ENCODE peak calls at places on chromosomes 16 and 17, in six cellular contexts. D is psoas muscle; L is heart left ventricle; A is IMR-90; V is adipocyte; F is CD8-positive, alpha-beta T cell. R is an unnamed sample.
A peak's percentile ranks its signal among the peaks of the same experiment; 100 is the strongest.

GRCh38 chr16:81175325-81175891 is 63.1 kb upstream of the BCO1 start:
- DNase-seq in L (no peak), D (no peak), A (peak; percentile 84), V (peak; percentile 68), F (no peak), R (peak; percentile 59)

GRCh38 chr16:56414366-56414765 is 11.0 kb downstream of the AMFR start:
- DNase-seq in A (no peak), V (no peak), D (no peak), L (no peak), F (no peak), R (no peak)

GRCh38 chr17:59829217-59830006 is 63.3 kb downstream of the TUBD1 start:
- DNase-seq in L (no peak), A (peak; percentile 98), V (peak; percentile 87), D (no peak), F (peak; percentile 11), R (peak; percentile 99)

GRCh38 chr17:42670199-42670924 is 6.4 kb downstream of the PLEKHH3 start:
- DNase-seq in D (no peak), A (no peak), F (peak; percentile 58), V (no peak), L (peak; percentile 63), R (no peak)

GRCh38 chr17:9279911-9280310 is 258.6 kb downstream of the NTN1 start:
- DNase-seq in V (no peak), D (no peak), A (no peak), L (no peak), F (no peak), R (no peak)

GRCh38 chr17:31456814-31457213 is 65.3 kb downstream of the RAB11FIP4 start:
- DNase-seq in L (no peak), D (no peak), F (no peak), V (no peak), A (no peak), R (no peak)

GRCh38 chr17:156946-157345 is 19.6 kb downstream of the SCGB1C2 start:
- DNase-seq in L (peak; percentile 48), V (no peak), A (no peak), F (no peak), D (peak; percentile 11), R (no peak)

GRCh38 chr17:48601528-48602430 is 3.0 kb downstream of the HOXB6 start:
- DNase-seq in F (no peak), V (no peak), L (no peak), D (no peak), A (no peak), R (no peak)

GRCh38 chr16:55487048-55487803 is 8.2 kb downstream of the MMP2 start:
- DNase-seq in F (no peak), A (peak; percentile 92), D (peak; percentile 66), L (no peak), V (peak; percentile 91), R (peak; percentile 96)

GRCh38 chr17:499836-500543 is 147.4 kb upstream of the RPH3AL start:
- DNase-seq in A (no peak), V (no peak), L (no peak), F (peak; percentile 12), D (no peak), R (no peak)

GRCh38 chr16:75262104-75262799 is 10.8 kb upstream of the BCAR1 start:
- DNase-seq in D (peak; percentile 51), A (no peak), L (peak; percentile 70), V (no peak), F (no peak), R (no peak)

GRCh38 chr16:75262800-75263127 is 11.3 kb upstream of the BCAR1 start:
- DNase-seq in L (no peak), F (no peak), A (no peak), V (no peak), D (no peak), R (no peak)

GRCh38 chr16:75263963-75264445 is 12.6 kb upstream of the BCAR1 start:
- DNase-seq in F (no peak), D (peak; percentile 75), A (no peak), V (peak; percentile 70), L (peak; percentile 64), R (no peak)

GRCh38 chr16:75264531-75264998 is 13.1 kb upstream of the BCAR1 start:
- DNase-seq in L (peak; percentile 62), D (no peak), V (peak; percentile 60), A (peak; percentile 35), F (no peak), R (no peak)

GRCh38 chr16:75263291-75263962 is 12.0 kb upstream of the BCAR1 start:
- DNase-seq in V (no peak), D (no peak), A (no peak), L (peak; percentile 55), F (no peak), R (no peak)
- H3K4me3 ChIP-seq in V (peak overlapping the region; percentile 95), D (peak overlapping the region; percentile 100), A (peak overlapping the region; percentile 94), L (peak overlapping the region; percentile 99), F (no peak overlapping the region), R (peak overlapping the region; percentile 89)

GRCh38 chr17:38427160-38427949 is 909 bp upstream of the ARHGAP23 start:
- DNase-seq in L (no peak), V (no peak), A (no peak), F (no peak), D (no peak), R (no peak)
- H3K4me3 ChIP-seq in L (peak overlapping the region; percentile 95), V (peak overlapping the region; percentile 82), A (peak overlapping the region; percentile 96), F (peak overlapping the region; percentile 52), D (peak overlapping the region; percentile 95), R (peak overlapping the region; percentile 64)

GRCh38 chr17:14307560-14308024 is 6.7 kb downstream of the HS3ST3B1 start:
- DNase-seq in L (no peak), A (peak; percentile 83), V (peak; percentile 87), F (no peak), D (no peak), R (peak; percentile 84)

GRCh38 chr17:14308636-14308964 is 7.7 kb downstream of the HS3ST3B1 start:
- DNase-seq in A (no peak), F (no peak), D (no peak), L (no peak), V (no peak), R (no peak)

GRCh38 chr17:14310584-14310983 is 9.7 kb downstream of the HS3ST3B1 start:
- DNase-seq in F (no peak), L (no peak), A (no peak), V (no peak), D (no peak), R (no peak)

GRCh38 chr17:14310101-14310500 is 9.2 kb downstream of the HS3ST3B1 start:
- DNase-seq in V (no peak), A (no peak), F (no peak), L (no peak), D (no peak), R (no peak)

DNA sequence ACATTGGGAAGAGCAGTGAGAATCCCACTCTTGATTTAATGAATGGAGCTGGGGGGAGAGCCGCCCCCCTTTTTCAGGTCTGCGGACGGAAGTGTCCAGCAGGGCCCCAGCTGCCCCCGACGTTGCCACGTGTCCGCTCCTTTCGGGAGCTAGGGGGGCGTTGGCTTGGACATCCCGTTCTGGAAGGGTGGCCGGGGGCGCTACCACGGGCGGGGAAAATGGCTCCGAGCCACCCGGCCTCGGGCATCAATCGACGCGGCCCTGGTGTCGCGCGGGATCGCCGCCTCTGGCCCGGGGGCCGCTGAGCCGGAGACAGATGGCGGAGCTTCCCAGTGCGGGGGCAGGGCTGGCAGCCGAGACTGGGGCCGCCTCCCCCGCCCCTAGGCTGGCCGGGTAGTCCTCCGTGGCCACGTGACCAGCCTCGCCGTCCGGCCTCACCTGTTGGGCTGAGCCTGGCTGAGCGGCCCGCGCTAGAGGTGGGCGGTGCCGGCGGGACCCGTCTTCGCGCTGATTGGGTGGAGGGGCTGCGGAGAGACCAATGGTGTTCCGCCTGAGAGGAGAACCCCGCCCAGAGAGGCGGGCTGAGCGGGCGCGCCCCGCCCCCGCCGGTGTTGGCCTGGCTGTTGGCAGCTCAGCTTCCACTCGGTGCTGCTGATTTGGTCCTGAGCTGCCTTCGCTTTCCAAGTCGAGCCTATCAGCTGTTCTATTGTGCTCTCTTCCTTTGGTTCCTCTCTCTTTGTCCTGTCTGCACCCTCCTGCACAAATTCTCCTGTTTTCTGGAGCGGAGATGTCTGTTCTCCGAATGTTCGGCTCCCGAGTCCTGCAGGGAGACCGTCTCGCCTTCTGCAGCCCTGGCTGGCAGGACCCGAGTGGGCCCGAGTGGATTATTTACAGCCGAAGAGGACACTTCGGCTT is 8.3 kb downstream of the HS3ST3B1 start:
- DNase-seq in A (peak; percentile 89), L (peak; percentile 95), V (peak; percentile 96), F (peak; percentile 92), D (peak; percentile 88), R (peak; percentile 88)
- H3K4me3 ChIP-seq in A (peak overlapping the region; percentile 40), L (peak overlapping the region; percentile 59), V (peak overlapping the region; percentile 83), F (peak overlapping the region; percentile 41), D (peak overlapping the region; percentile 63), R (peak overlapping the region; percentile 59)

GRCh38 chr16:53341787-53342186 is 92.5 kb upstream of the RBL2 start:
- DNase-seq in A (no peak), V (no peak), L (no peak), F (no peak), D (no peak), R (no peak)
- H3K4me3 ChIP-seq in A (no peak overlapping the region), V (no peak overlapping the region), L (no peak overlapping the region), F (no peak overlapping the region), D (no peak overlapping the region), R (no peak overlapping the region)

GRCh38 chr16:84730406-84731106 is 30.8 kb downstream of the USP10 start:
- DNase-seq in A (peak; percentile 97), L (no peak), D (peak; percentile 52), F (peak; percentile 35), V (peak; percentile 93), R (peak; percentile 95)
- H3K4me3 ChIP-seq in A (no peak overlapping the region), L (peak overlapping the region; percentile 17), D (peak overlapping the region; percentile 65), F (no peak overlapping the region), V (peak overlapping the region; percentile 69), R (peak overlapping the region; percentile 40)

GRCh38 chr17:7823581-7824001 is 10.4 kb upstream of the KDM6B start:
- DNase-seq in D (no peak), A (no peak), L (no peak), F (no peak), V (no peak), R (no peak)
- H3K4me3 ChIP-seq in D (no peak overlapping the region), A (no peak overlapping the region), L (no peak overlapping the region), F (no peak overlapping the region), V (no peak overlapping the region), R (no peak overlapping the region)

DNA sequence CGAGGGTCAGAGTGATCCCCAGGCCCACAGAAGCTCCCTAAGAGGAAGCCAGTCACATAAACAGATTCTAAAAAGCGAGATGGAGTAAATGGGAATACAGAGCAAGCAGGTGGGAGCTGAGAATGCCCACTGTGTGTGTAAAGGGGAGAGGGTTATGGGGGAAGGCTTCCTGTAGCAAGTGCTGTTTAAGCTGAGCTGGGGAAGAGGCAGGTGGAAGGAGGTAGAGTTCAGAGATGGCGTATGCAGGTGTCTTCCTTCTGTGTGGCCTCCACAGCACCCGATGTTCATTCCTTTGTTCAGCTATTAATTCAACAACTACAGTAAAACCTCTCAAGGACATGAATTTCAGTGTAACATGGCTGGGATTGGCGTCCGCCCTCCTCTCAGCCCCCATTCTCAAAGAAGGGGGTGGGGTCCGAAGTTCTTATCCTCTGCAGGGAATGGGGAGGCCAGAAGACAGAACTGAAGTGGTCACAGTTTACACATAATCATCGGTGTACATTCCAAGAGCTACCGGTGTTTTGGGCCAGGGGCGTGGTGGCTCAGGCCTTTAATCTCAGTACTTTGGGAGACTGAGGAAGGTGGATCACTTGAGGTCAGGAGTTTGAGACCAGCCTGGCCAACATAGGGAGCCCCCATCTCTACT is 1.8 kb downstream of the EEF2K start:
- DNase-seq in A (no peak), D (no peak), V (no peak), L (no peak), F (no peak), R (no peak)
- H3K4me3 ChIP-seq in A (peak overlapping the region; percentile 73), D (peak overlapping the region; percentile 88), V (peak overlapping the region; percentile 96), L (peak overlapping the region; percentile 95), F (peak overlapping the region; percentile 86), R (peak overlapping the region; percentile 86)

R was measured in astrocyte.